ENCODE peak calls at places on chromosome 19, in four cellular contexts. One of them, this sample, is unnamed.

GRCh38 chr19:48196933-48197665 is 26.6 kb downstream of the ZSWIM9 start:
- DNase-seq in type B pancreatic cell: no peak
- DNase-seq in astrocyte: no peak
- DNase-seq in lower leg skin: peak; percentile 71
- DNase-seq in this sample: no peak

GRCh38 chr19:19285723-19286122 is 12.6 kb upstream of the TM6SF2 start:
- DNase-seq in type B pancreatic cell: no peak
- DNase-seq in astrocyte: no peak
- DNase-seq in lower leg skin: no peak
- DNase-seq in this sample: no peak

GRCh38 chr19:42253245-42254082 is 1.5 kb downstream of the ERF start:
- DNase-seq in type B pancreatic cell: peak; percentile 84
- DNase-seq in astrocyte: no peak
- DNase-seq in lower leg skin: peak; percentile 95
- DNase-seq in this sample: no peak

GRCh38 chr19:11332822-11333221 is 6.6 kb downstream of the RAB3D start:
- DNase-seq in type B pancreatic cell: no peak
- DNase-seq in astrocyte: no peak
- DNase-seq in lower leg skin: no peak
- DNase-seq in this sample: no peak

GRCh38 chr19:46990998-46991676 is 28.5 kb upstream of the NPAS1 start:
- DNase-seq in type B pancreatic cell: peak; percentile 81
- DNase-seq in astrocyte: peak; percentile 52
- DNase-seq in lower leg skin: peak; percentile 95
- DNase-seq in this sample: peak; percentile 92

GRCh38 chr19:2607712-2608601 is 94.5 kb downstream of the GNG7 start:
- DNase-seq in type B pancreatic cell: no peak
- DNase-seq in astrocyte: no peak
- DNase-seq in lower leg skin: peak; percentile 85
- DNase-seq in this sample: no peak

GRCh38 chr19:51365211-51366049 is 758 bp downstream of the ETFB start:
- DNase-seq in type B pancreatic cell: no peak
- DNase-seq in astrocyte: peak; percentile 42
- DNase-seq in lower leg skin: no peak
- DNase-seq in this sample: no peak

GRCh38 chr19:3983936-3984583 is 1.2 kb downstream of the EEF2 start:
- DNase-seq in type B pancreatic cell: no peak
- DNase-seq in astrocyte: no peak
- DNase-seq in lower leg skin: no peak
- DNase-seq in this sample: no peak

GRCh38 chr19:18063463-18063862 is 23.3 kb downstream of the IL12RB1 start:
- DNase-seq in type B pancreatic cell: no peak
- DNase-seq in astrocyte: no peak
- DNase-seq in lower leg skin: no peak
- DNase-seq in this sample: no peak

GRCh38 chr19:44955500-44956439 is 590 bp downstream of the CLPTM1 start:
- DNase-seq in type B pancreatic cell: no peak
- DNase-seq in astrocyte: no peak
- DNase-seq in lower leg skin: no peak
- DNase-seq in this sample: no peak

GRCh38 chr19:632228-633067 is 889 bp downstream of the POLRMT start:
- DNase-seq in type B pancreatic cell: no peak
- DNase-seq in astrocyte: peak; percentile 41
- DNase-seq in lower leg skin: no peak
- DNase-seq in this sample: no peak

GRCh38 chr19:16850133-16850532 is 20.9 kb downstream of the SIN3B start:
- DNase-seq in type B pancreatic cell: no peak
- DNase-seq in astrocyte: peak; percentile 50
- DNase-seq in lower leg skin: no peak
- DNase-seq in this sample: no peak

GRCh38 chr19:58575183-58576041 is 2.3 kb upstream of the MZF1 start:
- DNase-seq in type B pancreatic cell: peak; percentile 89
- DNase-seq in astrocyte: peak; percentile 78
- DNase-seq in lower leg skin: peak; percentile 97
- DNase-seq in this sample: peak; percentile 97

GRCh38 chr19:47035127-47035494 is 13.3 kb downstream of the TMEM160 start:
- DNase-seq in type B pancreatic cell: no peak
- DNase-seq in astrocyte: no peak
- DNase-seq in lower leg skin: no peak
- DNase-seq in this sample: no peak

GRCh38 chr19:44808463-44809371 is at the start of gene BCAM:
- DNase-seq in type B pancreatic cell: peak; percentile 79
- DNase-seq in astrocyte: peak; percentile 27
- DNase-seq in lower leg skin: peak; percentile 93
- DNase-seq in this sample: no peak

GRCh38 chr19:35498984-35499383 is 8.7 kb upstream of the KRTDAP start:
- DNase-seq in type B pancreatic cell: no peak
- DNase-seq in astrocyte: no peak
- DNase-seq in lower leg skin: no peak
- DNase-seq in this sample: no peak

GRCh38 chr19:7063764-7064418 is 5.4 kb upstream of the MBD3L3 start:
- DNase-seq in type B pancreatic cell: no peak
- DNase-seq in astrocyte: no peak
- DNase-seq in lower leg skin: no peak
- DNase-seq in this sample: no peak

GRCh38 chr19:18951721-18952281 is 10.8 kb upstream of the HOMER3 start:
- DNase-seq in type B pancreatic cell: no peak
- DNase-seq in astrocyte: no peak
- DNase-seq in lower leg skin: no peak
- DNase-seq in this sample: no peak

GRCh38 chr19:3293560-3293959 is 69.1 kb downstream of the CELF5 start:
- DNase-seq in type B pancreatic cell: no peak
- DNase-seq in astrocyte: no peak
- DNase-seq in lower leg skin: no peak
- DNase-seq in this sample: no peak

GRCh38 chr19:48499352-48500090 is 12.1 kb downstream of the LMTK3 start:
- DNase-seq in type B pancreatic cell: no peak
- DNase-seq in astrocyte: no peak
- DNase-seq in lower leg skin: no peak
- DNase-seq in this sample: no peak

GRCh38 chr19:15180451-15181390 is 20.1 kb downstream of the NOTCH3 start:
- DNase-seq in type B pancreatic cell: no peak
- DNase-seq in astrocyte: no peak
- DNase-seq in lower leg skin: no peak
- DNase-seq in this sample: no peak

GRCh38 chr19:2495130-2495641 is 19.3 kb downstream of the GADD45B start:
- DNase-seq in type B pancreatic cell: no peak
- DNase-seq in astrocyte: no peak
- DNase-seq in lower leg skin: peak; percentile 96
- DNase-seq in this sample: peak; percentile 95

GRCh38 chr19:38316477-38317067 is 825 bp upstream of the YIF1B start:
- DNase-seq in type B pancreatic cell: no peak
- DNase-seq in astrocyte: no peak
- DNase-seq in lower leg skin: no peak
- DNase-seq in this sample: no peak

GRCh38 chr19:15296353-15296752 is 36.0 kb downstream of the BRD4 start:
- DNase-seq in type B pancreatic cell: no peak
- DNase-seq in astrocyte: no peak
- DNase-seq in lower leg skin: no peak
- DNase-seq in this sample: no peak

GRCh38 chr19:18385675-18386542 is at the start of gene GDF15:
- DNase-seq in type B pancreatic cell: peak; percentile 79
- DNase-seq in astrocyte: peak; percentile 80
- DNase-seq in lower leg skin: peak; percentile 93
- DNase-seq in this sample: peak; percentile 88

GRCh38 chr19:46606681-46607440 is 5.7 kb downstream of the CALM3 start:
- DNase-seq in type B pancreatic cell: peak; percentile 45
- DNase-seq in astrocyte: no peak
- DNase-seq in lower leg skin: peak; percentile 79
- DNase-seq in this sample: no peak

GRCh38 chr19:752652-753517 is 2.0 kb downstream of the MISP start:
- DNase-seq in type B pancreatic cell: no peak
- DNase-seq in astrocyte: peak; percentile 79
- DNase-seq in lower leg skin: no peak
- DNase-seq in this sample: peak; percentile 96

GRCh38 chr19:35248310-35249145 is at the start of gene LSR:
- DNase-seq in type B pancreatic cell: peak; percentile 88
- DNase-seq in astrocyte: no peak
- DNase-seq in lower leg skin: peak; percentile 93
- DNase-seq in this sample: peak; percentile 82

GRCh38 chr19:1811472-1811894 is 593 bp downstream of the ATP8B3 start:
- DNase-seq in type B pancreatic cell: no peak
- DNase-seq in astrocyte: peak; percentile 34
- DNase-seq in lower leg skin: peak; percentile 93
- DNase-seq in this sample: no peak

GRCh38 chr19:47230122-47230920 is 678 bp downstream of the BBC3 start:
- DNase-seq in type B pancreatic cell: peak; percentile 83
- DNase-seq in astrocyte: peak; percentile 10
- DNase-seq in lower leg skin: peak; percentile 96
- DNase-seq in this sample: peak; percentile 92

GRCh38 chr19:55813906-55814305 is 17.9 kb downstream of the NLRP11 start:
- DNase-seq in type B pancreatic cell: no peak
- DNase-seq in astrocyte: no peak
- DNase-seq in lower leg skin: no peak
- DNase-seq in this sample: no peak

GRCh38 chr19:55812449-55812848 is 19.4 kb downstream of the NLRP11 start:
- DNase-seq in type B pancreatic cell: no peak
- DNase-seq in astrocyte: no peak
- DNase-seq in lower leg skin: no peak
- DNase-seq in this sample: no peak

GRCh38 chr19:55811340-55811739 is 20.5 kb downstream of the NLRP11 start:
- DNase-seq in type B pancreatic cell: no peak
- DNase-seq in astrocyte: no peak
- DNase-seq in lower leg skin: no peak
- DNase-seq in this sample: peak; percentile 69

DNA sequence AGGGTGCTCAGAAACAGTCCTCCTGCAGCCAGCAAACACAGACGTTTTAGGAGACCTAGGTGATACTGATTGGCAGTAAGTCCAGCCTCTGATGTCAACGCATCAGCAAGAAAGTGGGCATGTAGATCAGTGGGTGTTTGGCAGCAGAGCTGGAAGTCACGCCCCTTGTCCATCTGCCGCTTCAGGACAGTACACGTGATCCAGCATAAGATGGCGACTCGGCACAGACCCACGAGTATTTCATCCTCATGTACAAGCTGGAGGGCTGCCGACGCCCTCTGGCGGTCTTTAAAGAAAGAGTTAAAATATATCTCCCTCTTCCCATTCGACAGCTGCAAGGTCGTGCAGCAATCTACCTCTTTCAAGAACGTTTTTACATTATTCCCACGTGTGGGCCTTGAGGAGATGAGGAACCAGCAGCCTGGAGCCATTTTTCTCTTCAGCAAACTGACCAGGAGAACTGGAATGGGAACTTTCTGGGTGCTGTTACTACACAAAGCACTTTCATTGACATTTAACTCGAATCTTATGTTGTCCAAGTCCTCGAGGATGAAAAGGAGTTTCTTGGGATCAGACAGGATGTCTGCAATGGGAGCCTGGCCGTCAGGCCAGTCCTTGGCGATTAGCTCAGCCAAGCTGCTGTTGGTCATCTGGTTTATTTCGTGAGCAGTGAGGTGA is 22.3 kb downstream of the NLRP11 start:
- DNase-seq in type B pancreatic cell: no peak
- DNase-seq in astrocyte: no peak
- DNase-seq in lower leg skin: no peak
- DNase-seq in this sample: peak; percentile 64
- TF ChIP-seq CTCF in type B pancreatic cell: peak; percentile 54
- TF ChIP-seq CTCF in astrocyte: no peak
- TF ChIP-seq CTCF in lower leg skin: no peak
- TF ChIP-seq CTCF in this sample: no peak

GRCh38 chr19:8811315-8812172 is 20.6 kb downstream of the ZNF558 start:
- DNase-seq in type B pancreatic cell: no peak
- DNase-seq in astrocyte: peak; percentile 16
- DNase-seq in lower leg skin: no peak
- DNase-seq in this sample: no peak
- TF ChIP-seq CTCF in type B pancreatic cell: no peak
- TF ChIP-seq CTCF in astrocyte: no peak
- TF ChIP-seq CTCF in lower leg skin: no peak
- TF ChIP-seq CTCF in this sample: no peak

DNA sequence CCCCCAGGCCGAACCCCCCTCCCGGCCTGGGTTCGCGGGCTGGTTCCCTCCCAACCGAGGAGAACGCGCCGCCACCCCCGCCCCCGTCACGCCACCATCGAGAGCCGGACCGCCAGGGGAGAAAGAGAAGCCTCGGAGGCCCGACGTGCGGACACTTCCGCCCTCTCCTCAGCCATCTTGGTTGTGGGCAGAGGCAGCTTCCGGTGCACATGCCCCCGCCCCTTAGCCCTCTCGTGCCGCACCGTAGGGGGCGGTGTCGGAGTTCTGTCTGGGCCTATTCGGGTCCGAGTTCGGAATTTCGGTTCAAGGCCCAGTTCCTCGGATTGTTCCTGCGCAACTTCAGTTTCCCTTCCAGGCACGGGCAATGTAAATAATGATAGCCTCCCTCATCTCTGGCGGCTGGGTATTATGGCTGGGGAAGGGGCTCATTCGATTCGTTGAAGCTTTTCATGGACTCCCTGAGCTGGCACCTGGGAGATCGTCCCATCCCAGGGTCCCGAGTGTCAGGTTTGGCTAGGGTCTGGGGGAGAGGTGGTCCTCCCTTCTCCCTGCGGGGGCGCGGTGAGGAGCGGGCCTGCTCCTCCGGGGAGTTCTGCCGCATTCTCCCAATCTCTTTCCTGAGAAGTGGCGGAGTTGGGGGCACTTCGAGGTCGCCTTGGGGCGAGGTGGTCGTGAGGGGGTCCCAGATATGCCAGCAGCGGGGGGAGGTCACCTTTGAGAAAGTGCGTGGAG is at the start of the genes IER2 and STX10:
- DNase-seq in type B pancreatic cell: peak; percentile 92
- DNase-seq in astrocyte: peak; percentile 90
- DNase-seq in lower leg skin: peak; percentile 99
- DNase-seq in this sample: peak; percentile 97
- TF ChIP-seq CTCF in type B pancreatic cell: peak; percentile 66
- TF ChIP-seq CTCF in astrocyte: peak; percentile 13
- TF ChIP-seq CTCF in lower leg skin: peak; percentile 42
- TF ChIP-seq CTCF in this sample: peak; percentile 54

GRCh38 chr19:40503300-40503699 is 36.5 kb downstream of the SPTBN4 start:
- DNase-seq in type B pancreatic cell: no peak
- DNase-seq in astrocyte: no peak
- DNase-seq in lower leg skin: no peak
- DNase-seq in this sample: no peak

GRCh38 chr19:40499320-40499719 is 32.5 kb downstream of the SPTBN4 start:
- DNase-seq in type B pancreatic cell: no peak
- DNase-seq in astrocyte: no peak
- DNase-seq in lower leg skin: no peak
- DNase-seq in this sample: no peak

GRCh38 chr19:40502081-40502480 is 35.3 kb downstream of the SPTBN4 start:
- DNase-seq in type B pancreatic cell: no peak
- DNase-seq in astrocyte: no peak
- DNase-seq in lower leg skin: no peak
- DNase-seq in this sample: no peak

GRCh38 chr19:40501599-40501998 is 34.8 kb downstream of the SPTBN4 start:
- DNase-seq in type B pancreatic cell: no peak
- DNase-seq in astrocyte: no peak
- DNase-seq in lower leg skin: no peak
- DNase-seq in this sample: no peak

DNA sequence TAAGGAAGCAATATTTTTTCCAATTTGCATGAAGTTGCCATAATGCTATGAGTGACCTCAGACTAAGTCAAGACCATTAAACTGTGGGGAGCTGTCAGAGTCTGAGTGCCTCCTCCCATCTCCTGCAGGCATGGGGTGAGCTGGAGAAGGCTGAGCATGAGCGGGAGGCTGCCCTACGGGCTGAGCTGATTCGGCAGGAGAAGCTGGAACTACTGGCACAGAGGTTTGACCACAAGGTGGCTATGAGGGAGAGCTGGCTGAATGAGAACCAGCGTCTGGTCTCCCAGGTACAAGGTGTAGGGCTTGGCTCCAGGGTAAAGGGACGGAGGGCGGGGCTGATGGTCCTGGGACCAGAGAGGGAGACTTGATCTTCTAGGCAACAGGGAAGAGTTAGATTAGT is 35.8 kb downstream of the SPTBN4 start:
- DNase-seq in type B pancreatic cell: no peak
- DNase-seq in astrocyte: no peak
- DNase-seq in lower leg skin: no peak
- DNase-seq in this sample: no peak
- TF ChIP-seq CTCF in type B pancreatic cell: peak; percentile 38
- TF ChIP-seq CTCF in astrocyte: no peak
- TF ChIP-seq CTCF in lower leg skin: no peak
- TF ChIP-seq CTCF in this sample: no peak

This sample was measured in osteocyte.